ENCODE peak calls at places on chromosomes 11 and 22, in ten cellular contexts. One of them, this sample, is unnamed.

GRCh38 chr11:9607511-9607899 is 34.0 kb downstream of the WEE1 start:
- DNase-seq in cardiac muscle cell: no peak
- DNase-seq in kidney: no peak
- DNase-seq in GM12865: no peak
- DNase-seq in lower leg skin: no peak
- DNase-seq in fibroblast of lung: no peak
- DNase-seq in fibroblast of pulmonary artery: no peak
- DNase-seq in lower lobe of right lung: no peak
- DNase-seq in Caco-2: no peak
- DNase-seq in colonic mucosa: no peak
- DNase-seq in this sample: no peak

GRCh38 chr11:103844327-103845215 is 191.9 kb upstream of the DDI1 start:
- DNase-seq in cardiac muscle cell: no peak
- DNase-seq in kidney: no peak
- DNase-seq in GM12865: peak; percentile 54
- DNase-seq in lower leg skin: no peak
- DNase-seq in fibroblast of lung: no peak
- DNase-seq in fibroblast of pulmonary artery: no peak
- DNase-seq in lower lobe of right lung: no peak
- DNase-seq in Caco-2: no peak
- DNase-seq in colonic mucosa: no peak
- DNase-seq in this sample: no peak

GRCh38 chr11:66282468-66283455 is 4.8 kb downstream of the CNIH2 start:
- DNase-seq in cardiac muscle cell: peak; percentile 99
- DNase-seq in kidney: peak; percentile 100
- DNase-seq in GM12865: peak; percentile 99
- DNase-seq in lower leg skin: peak; percentile 99
- DNase-seq in fibroblast of lung: peak; percentile 94
- DNase-seq in fibroblast of pulmonary artery: peak; percentile 96
- DNase-seq in lower lobe of right lung: peak; percentile 99
- DNase-seq in Caco-2: peak; percentile 93
- DNase-seq in colonic mucosa: peak; percentile 98
- DNase-seq in this sample: peak; percentile 89

GRCh38 chr11:85423331-85423730 is 203.8 kb downstream of the DLG2 start:
- DNase-seq in cardiac muscle cell: no peak
- DNase-seq in kidney: no peak
- DNase-seq in GM12865: no peak
- DNase-seq in lower leg skin: no peak
- DNase-seq in fibroblast of lung: no peak
- DNase-seq in fibroblast of pulmonary artery: no peak
- DNase-seq in lower lobe of right lung: no peak
- DNase-seq in Caco-2: no peak
- DNase-seq in colonic mucosa: peak; percentile 75
- DNase-seq in this sample: no peak

GRCh38 chr11:66850235-66850587 is 6.7 kb upstream of the LRFN4 start:
- DNase-seq in cardiac muscle cell: no peak
- DNase-seq in kidney: no peak
- DNase-seq in GM12865: no peak
- DNase-seq in lower leg skin: peak; percentile 77
- DNase-seq in fibroblast of lung: no peak
- DNase-seq in fibroblast of pulmonary artery: no peak
- DNase-seq in lower lobe of right lung: no peak
- DNase-seq in Caco-2: no peak
- DNase-seq in colonic mucosa: no peak
- DNase-seq in this sample: no peak

GRCh38 chr11:57562596-57562995 is 4.9 kb downstream of the UBE2L6 start:
- DNase-seq in cardiac muscle cell: peak; percentile 22
- DNase-seq in kidney: no peak
- DNase-seq in GM12865: no peak
- DNase-seq in lower leg skin: no peak
- DNase-seq in fibroblast of lung: no peak
- DNase-seq in fibroblast of pulmonary artery: no peak
- DNase-seq in lower lobe of right lung: no peak
- DNase-seq in Caco-2: no peak
- DNase-seq in colonic mucosa: no peak
- DNase-seq in this sample: no peak

GRCh38 chr11:18540207-18541009 is 13.7 kb upstream of the TSG101 start:
- DNase-seq in cardiac muscle cell: peak; percentile 27
- DNase-seq in kidney: no peak
- DNase-seq in GM12865: peak; percentile 32
- DNase-seq in lower leg skin: no peak
- DNase-seq in fibroblast of lung: peak; percentile 6
- DNase-seq in fibroblast of pulmonary artery: peak; percentile 41
- DNase-seq in lower lobe of right lung: no peak
- DNase-seq in Caco-2: no peak
- DNase-seq in colonic mucosa: no peak
- DNase-seq in this sample: peak; percentile 35

GRCh38 chr11:132248585-132248984 is 878.2 kb downstream of the NTM start:
- DNase-seq in cardiac muscle cell: no peak
- DNase-seq in kidney: no peak
- DNase-seq in GM12865: no peak
- DNase-seq in lower leg skin: no peak
- DNase-seq in fibroblast of lung: no peak
- DNase-seq in fibroblast of pulmonary artery: no peak
- DNase-seq in lower lobe of right lung: no peak
- DNase-seq in Caco-2: no peak
- DNase-seq in colonic mucosa: no peak
- DNase-seq in this sample: no peak

GRCh38 chr11:35045219-35045819 is 93.7 kb upstream of the CD44 start:
- DNase-seq in cardiac muscle cell: no peak
- DNase-seq in kidney: no peak
- DNase-seq in GM12865: peak; percentile 66
- DNase-seq in lower leg skin: no peak
- DNase-seq in fibroblast of lung: no peak
- DNase-seq in fibroblast of pulmonary artery: no peak
- DNase-seq in lower lobe of right lung: no peak
- DNase-seq in Caco-2: no peak
- DNase-seq in colonic mucosa: no peak
- DNase-seq in this sample: no peak

GRCh38 chr11:130127509-130127908 is 32.1 kb upstream of the ST14 start:
- DNase-seq in cardiac muscle cell: no peak
- DNase-seq in kidney: no peak
- DNase-seq in GM12865: no peak
- DNase-seq in lower leg skin: no peak
- DNase-seq in fibroblast of lung: no peak
- DNase-seq in fibroblast of pulmonary artery: no peak
- DNase-seq in lower lobe of right lung: no peak
- DNase-seq in Caco-2: no peak
- DNase-seq in colonic mucosa: no peak
- DNase-seq in this sample: no peak

GRCh38 chr11:125025968-125026367 is 37.1 kb upstream of the SLC37A2 start:
- DNase-seq in cardiac muscle cell: no peak
- DNase-seq in kidney: no peak
- DNase-seq in GM12865: peak; percentile 1
- DNase-seq in lower leg skin: no peak
- DNase-seq in fibroblast of lung: no peak
- DNase-seq in fibroblast of pulmonary artery: no peak
- DNase-seq in lower lobe of right lung: no peak
- DNase-seq in Caco-2: no peak
- DNase-seq in colonic mucosa: no peak
- DNase-seq in this sample: no peak

GRCh38 chr22:27335102-27335660 is 466.4 kb downstream of the MN1 start:
- DNase-seq in cardiac muscle cell: no peak
- DNase-seq in kidney: no peak
- DNase-seq in GM12865: no peak
- DNase-seq in lower leg skin: no peak
- DNase-seq in fibroblast of lung: no peak
- DNase-seq in fibroblast of pulmonary artery: no peak
- DNase-seq in lower lobe of right lung: no peak
- DNase-seq in Caco-2: no peak
- DNase-seq in colonic mucosa: no peak
- DNase-seq in this sample: no peak

GRCh38 chr11:107916671-107917241 is 11.5 kb upstream of the RAB39A start:
- DNase-seq in cardiac muscle cell: peak; percentile 68
- DNase-seq in kidney: no peak
- DNase-seq in GM12865: peak; percentile 48
- DNase-seq in lower leg skin: no peak
- DNase-seq in fibroblast of lung: peak; percentile 8
- DNase-seq in fibroblast of pulmonary artery: peak; percentile 36
- DNase-seq in lower lobe of right lung: no peak
- DNase-seq in Caco-2: no peak
- DNase-seq in colonic mucosa: peak; percentile 32
- DNase-seq in this sample: peak; percentile 49

GRCh38 chr22:32175751-32176644 is 16.9 kb upstream of the C22orf42 start:
- DNase-seq in cardiac muscle cell: peak; percentile 42
- DNase-seq in kidney: no peak
- DNase-seq in GM12865: no peak
- DNase-seq in lower leg skin: no peak
- DNase-seq in fibroblast of lung: no peak
- DNase-seq in fibroblast of pulmonary artery: no peak
- DNase-seq in lower lobe of right lung: no peak
- DNase-seq in Caco-2: no peak
- DNase-seq in colonic mucosa: no peak
- DNase-seq in this sample: no peak

GRCh38 chr11:96483550-96483949 is 93.7 kb downstream of the JRKL start:
- DNase-seq in cardiac muscle cell: no peak
- DNase-seq in kidney: no peak
- DNase-seq in GM12865: no peak
- DNase-seq in lower leg skin: no peak
- DNase-seq in fibroblast of lung: peak; percentile 4
- DNase-seq in fibroblast of pulmonary artery: no peak
- DNase-seq in lower lobe of right lung: no peak
- DNase-seq in Caco-2: no peak
- DNase-seq in colonic mucosa: no peak
- DNase-seq in this sample: no peak

GRCh38 chr22:27133951-27134664 is 476.7 kb downstream of the MIAT start:
- DNase-seq in cardiac muscle cell: no peak
- DNase-seq in kidney: no peak
- DNase-seq in GM12865: peak; percentile 8
- DNase-seq in lower leg skin: peak; percentile 89
- DNase-seq in fibroblast of lung: peak; percentile 96
- DNase-seq in fibroblast of pulmonary artery: peak; percentile 82
- DNase-seq in lower lobe of right lung: no peak
- DNase-seq in Caco-2: no peak
- DNase-seq in colonic mucosa: no peak
- DNase-seq in this sample: peak; percentile 90

DNA sequence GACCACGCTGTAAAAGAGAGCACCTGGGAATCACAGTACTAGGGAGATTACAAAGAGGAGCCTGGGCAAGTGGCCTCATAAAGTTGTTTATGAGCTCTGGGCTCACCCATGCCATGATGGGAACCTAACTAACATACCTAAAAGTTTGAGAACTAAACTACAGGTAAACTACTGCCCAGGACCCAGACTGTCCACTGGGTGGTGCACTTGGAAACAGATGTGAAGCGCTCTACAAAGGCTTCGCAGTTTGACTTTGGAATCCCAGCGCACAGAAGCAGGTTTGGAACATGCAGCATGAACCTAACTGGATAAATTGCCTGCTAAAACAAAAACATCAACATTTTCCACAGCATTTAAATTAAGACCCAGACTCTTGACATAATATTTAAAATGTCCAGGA is 418.6 kb downstream of the FAM181B start:
- DNase-seq in cardiac muscle cell: peak; percentile 70
- DNase-seq in kidney: no peak
- DNase-seq in GM12865: peak; percentile 42
- DNase-seq in lower leg skin: no peak
- DNase-seq in fibroblast of lung: no peak
- DNase-seq in fibroblast of pulmonary artery: no peak
- DNase-seq in lower lobe of right lung: no peak
- DNase-seq in Caco-2: peak; percentile 68
- DNase-seq in colonic mucosa: no peak
- DNase-seq in this sample: peak; percentile 55
- TF ChIP-seq CTCF in cardiac muscle cell: no peak
- TF ChIP-seq CTCF in kidney: peak; percentile 19
- TF ChIP-seq CTCF in GM12865: peak; percentile 58
- TF ChIP-seq CTCF in lower leg skin: no peak
- TF ChIP-seq CTCF in fibroblast of lung: no peak
- TF ChIP-seq CTCF in fibroblast of pulmonary artery: no peak
- TF ChIP-seq CTCF in lower lobe of right lung: peak; percentile 40
- TF ChIP-seq CTCF in Caco-2: peak; percentile 96
- TF ChIP-seq CTCF in colonic mucosa: no peak
- TF ChIP-seq CTCF in this sample: peak; percentile 35

DNA sequence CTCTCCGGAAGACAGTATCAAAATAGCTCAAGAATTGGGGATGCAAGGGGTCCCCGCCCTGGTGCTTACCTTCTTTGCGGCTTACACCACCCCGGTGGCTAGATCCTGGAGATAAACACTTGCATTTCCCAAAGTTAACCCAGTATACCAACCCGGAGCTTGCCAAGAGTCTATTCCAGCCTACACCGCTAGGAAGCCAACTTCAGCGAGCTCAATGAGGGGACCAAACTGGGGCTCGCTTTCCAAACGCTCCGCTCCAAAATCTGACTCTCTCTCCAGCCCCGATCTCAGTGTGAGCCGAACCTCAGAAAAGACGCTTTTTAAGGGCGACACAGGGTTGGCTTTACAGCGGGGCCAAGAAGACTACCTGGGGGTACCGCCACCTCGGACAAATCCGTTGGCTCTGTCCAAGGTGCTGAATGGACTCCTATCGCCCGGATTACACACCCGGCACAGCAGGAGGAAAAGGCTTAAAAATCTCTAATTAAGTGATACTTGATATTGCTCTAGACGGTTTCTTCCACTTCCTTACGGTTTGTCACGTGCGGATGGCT is 20.1 kb upstream of the BDNF start:
- DNase-seq in cardiac muscle cell: peak; percentile 89
- DNase-seq in kidney: no peak
- DNase-seq in GM12865: peak; percentile 18
- DNase-seq in lower leg skin: no peak
- DNase-seq in fibroblast of lung: peak; percentile 58
- DNase-seq in fibroblast of pulmonary artery: peak; percentile 72
- DNase-seq in lower lobe of right lung: no peak
- DNase-seq in Caco-2: peak; percentile 41
- DNase-seq in colonic mucosa: peak; percentile 40
- DNase-seq in this sample: peak; percentile 53
- TF ChIP-seq CTCF in cardiac muscle cell: peak; percentile 38
- TF ChIP-seq CTCF in kidney: no peak
- TF ChIP-seq CTCF in GM12865: no peak
- TF ChIP-seq CTCF in lower leg skin: no peak
- TF ChIP-seq CTCF in fibroblast of lung: peak; percentile 21
- TF ChIP-seq CTCF in fibroblast of pulmonary artery: peak; percentile 32
- TF ChIP-seq CTCF in lower lobe of right lung: no peak
- TF ChIP-seq CTCF in Caco-2: no peak
- TF ChIP-seq CTCF in colonic mucosa: no peak
- TF ChIP-seq CTCF in this sample: no peak

DNA sequence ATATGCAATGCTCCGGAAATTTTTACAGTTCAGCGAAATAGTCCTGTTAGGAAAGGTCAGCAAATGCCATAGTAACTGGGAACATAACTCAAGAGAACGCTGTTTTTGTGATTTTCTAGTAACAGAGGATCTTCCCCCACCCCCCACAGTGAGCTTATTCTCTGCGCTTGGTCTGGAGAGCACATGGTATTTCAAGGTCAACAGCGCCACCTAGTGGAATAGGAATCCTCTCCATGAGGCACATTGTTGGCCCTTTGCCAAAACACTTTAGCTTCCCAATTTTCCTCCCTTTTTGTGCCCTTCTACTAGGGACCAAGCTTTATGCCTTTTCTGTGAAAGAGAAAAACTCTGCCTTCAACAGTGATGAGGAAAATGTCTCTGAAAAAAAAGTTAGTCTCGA is 13.2 kb upstream of the OR4C12 start:
- DNase-seq in cardiac muscle cell: peak; percentile 0
- DNase-seq in kidney: no peak
- DNase-seq in GM12865: peak; percentile 82
- DNase-seq in lower leg skin: no peak
- DNase-seq in fibroblast of lung: peak; percentile 7
- DNase-seq in fibroblast of pulmonary artery: peak; percentile 65
- DNase-seq in lower lobe of right lung: no peak
- DNase-seq in Caco-2: peak; percentile 40
- DNase-seq in colonic mucosa: peak; percentile 38
- DNase-seq in this sample: peak; percentile 84
- TF ChIP-seq CTCF in cardiac muscle cell: peak; percentile 32
- TF ChIP-seq CTCF in kidney: peak; percentile 52
- TF ChIP-seq CTCF in GM12865: peak; percentile 63
- TF ChIP-seq CTCF in lower leg skin: no peak
- TF ChIP-seq CTCF in fibroblast of lung: peak; percentile 23
- TF ChIP-seq CTCF in fibroblast of pulmonary artery: peak; percentile 44
- TF ChIP-seq CTCF in lower lobe of right lung: peak; percentile 47
- TF ChIP-seq CTCF in Caco-2: peak; percentile 34
- TF ChIP-seq CTCF in colonic mucosa: no peak
- TF ChIP-seq CTCF in this sample: peak; percentile 61

GRCh38 chr22:17748555-17749353 is 25.5 kb downstream of the BID start:
- DNase-seq in cardiac muscle cell: peak; percentile 27
- DNase-seq in kidney: no peak
- DNase-seq in GM12865: no peak
- DNase-seq in lower leg skin: no peak
- DNase-seq in fibroblast of lung: no peak
- DNase-seq in fibroblast of pulmonary artery: no peak
- DNase-seq in lower lobe of right lung: no peak
- DNase-seq in Caco-2: no peak
- DNase-seq in colonic mucosa: no peak
- DNase-seq in this sample: no peak
- TF ChIP-seq CTCF in cardiac muscle cell: peak; percentile 27
- TF ChIP-seq CTCF in kidney: peak; percentile 27
- TF ChIP-seq CTCF in GM12865: no peak
- TF ChIP-seq CTCF in lower leg skin: no peak
- TF ChIP-seq CTCF in fibroblast of lung: no peak
- TF ChIP-seq CTCF in fibroblast of pulmonary artery: no peak
- TF ChIP-seq CTCF in lower lobe of right lung: no peak
- TF ChIP-seq CTCF in Caco-2: no peak
- TF ChIP-seq CTCF in colonic mucosa: no peak
- TF ChIP-seq CTCF in this sample: no peak

This sample was measured in MCF 10A.